ENCODE peak calls at places on chromosomes 11 and 22, in five cellular contexts. One of them, this sample, is unnamed.

GRCh38 chr11:58465690-58466089 is 23.7 kb upstream of the OR5B12 start:
- DNase-seq in OCI-LY7: no peak
- DNase-seq in fibroblast of mammary gland: no peak
- DNase-seq in foreskin fibroblast: no peak
- DNase-seq in MCF 10A: peak
- DNase-seq in this sample: no peak

GRCh38 chr11:116118138-116118470 is 613.9 kb upstream of the CADM1 start:
- DNase-seq in OCI-LY7: no peak
- DNase-seq in fibroblast of mammary gland: no peak
- DNase-seq in foreskin fibroblast: no peak
- DNase-seq in MCF 10A: no peak
- DNase-seq in this sample: no peak

GRCh38 chr22:25564979-25565677 is 653 bp downstream of the GRK3 start:
- DNase-seq in OCI-LY7: peak
- DNase-seq in fibroblast of mammary gland: no peak
- DNase-seq in foreskin fibroblast: peak
- DNase-seq in MCF 10A: peak
- DNase-seq in this sample: no peak

GRCh38 chr11:86151188-86152005 is 82.5 kb upstream of the PICALM start:
- DNase-seq in OCI-LY7: no peak
- DNase-seq in fibroblast of mammary gland: peak
- DNase-seq in foreskin fibroblast: peak
- DNase-seq in MCF 10A: peak
- DNase-seq in this sample: no peak

GRCh38 chr11:73239111-73239521 is 21.0 kb downstream of the P2RY2 start:
- DNase-seq in OCI-LY7: no peak
- DNase-seq in fibroblast of mammary gland: no peak
- DNase-seq in foreskin fibroblast: no peak
- DNase-seq in MCF 10A: no peak
- DNase-seq in this sample: no peak

GRCh38 chr11:85809881-85810280 is 1.1 kb downstream of the SYTL2 start:
- DNase-seq in OCI-LY7: peak
- DNase-seq in fibroblast of mammary gland: no peak
- DNase-seq in foreskin fibroblast: peak
- DNase-seq in MCF 10A: no peak
- DNase-seq in this sample: no peak

GRCh38 chr11:69511358-69512015 is 30.0 kb downstream of the LINC01488 start:
- DNase-seq in OCI-LY7: no peak
- DNase-seq in fibroblast of mammary gland: peak
- DNase-seq in foreskin fibroblast: peak
- DNase-seq in MCF 10A: peak
- DNase-seq in this sample: no peak

GRCh38 chr11:70466154-70466553 is 67.8 kb downstream of the CTTN start:
- DNase-seq in OCI-LY7: no peak
- DNase-seq in fibroblast of mammary gland: peak
- DNase-seq in foreskin fibroblast: no peak
- DNase-seq in MCF 10A: peak
- DNase-seq in this sample: no peak

GRCh38 chr11:121553367-121553766 is 100.6 kb upstream of the SORL1-AS1 start:
- DNase-seq in OCI-LY7: no peak
- DNase-seq in fibroblast of mammary gland: peak
- DNase-seq in foreskin fibroblast: peak
- DNase-seq in MCF 10A: no peak
- DNase-seq in this sample: no peak

GRCh38 chr22:37534445-37534844 is 15.2 kb upstream of the CARD10 start:
- DNase-seq in OCI-LY7: no peak
- DNase-seq in fibroblast of mammary gland: no peak
- DNase-seq in foreskin fibroblast: no peak
- DNase-seq in MCF 10A: no peak
- DNase-seq in this sample: no peak

GRCh38 chr11:75079546-75079945 is 17.1 kb downstream of the OR2AT4 start:
- DNase-seq in OCI-LY7: peak
- DNase-seq in fibroblast of mammary gland: no peak
- DNase-seq in foreskin fibroblast: no peak
- DNase-seq in MCF 10A: no peak
- DNase-seq in this sample: no peak

GRCh38 chr22:21734540-21735197 is 925 bp downstream of the YPEL1 start:
- DNase-seq in OCI-LY7: peak
- DNase-seq in fibroblast of mammary gland: no peak
- DNase-seq in foreskin fibroblast: peak
- DNase-seq in MCF 10A: peak
- DNase-seq in this sample: no peak

GRCh38 chr22:30968015-30968923 is at the start of gene MORC2:
- DNase-seq in OCI-LY7: no peak
- DNase-seq in fibroblast of mammary gland: no peak
- DNase-seq in foreskin fibroblast: no peak
- DNase-seq in MCF 10A: no peak
- DNase-seq in this sample: no peak

GRCh38 chr11:114290503-114291239 is 5.5 kb upstream of the NNMT start:
- DNase-seq in OCI-LY7: no peak
- DNase-seq in fibroblast of mammary gland: no peak
- DNase-seq in foreskin fibroblast: peak
- DNase-seq in MCF 10A: no peak
- DNase-seq in this sample: no peak

GRCh38 chr11:1705121-1706052 is 8.4 kb downstream of the KRTAP5-6 start:
- DNase-seq in OCI-LY7: no peak
- DNase-seq in fibroblast of mammary gland: no peak
- DNase-seq in foreskin fibroblast: no peak
- DNase-seq in MCF 10A: no peak
- DNase-seq in this sample: no peak

GRCh38 chr11:1703146-1703545 is 6.2 kb downstream of the KRTAP5-6 start:
- DNase-seq in OCI-LY7: no peak
- DNase-seq in fibroblast of mammary gland: no peak
- DNase-seq in foreskin fibroblast: no peak
- DNase-seq in MCF 10A: no peak
- DNase-seq in this sample: no peak

GRCh38 chr11:1707751-1708150 is 10.8 kb downstream of the KRTAP5-6 start:
- DNase-seq in OCI-LY7: no peak
- DNase-seq in fibroblast of mammary gland: peak
- DNase-seq in foreskin fibroblast: no peak
- DNase-seq in MCF 10A: no peak
- DNase-seq in this sample: no peak

GRCh38 chr11:1708716-1709115 is 11.7 kb downstream of the KRTAP5-6 start:
- DNase-seq in OCI-LY7: no peak
- DNase-seq in fibroblast of mammary gland: no peak
- DNase-seq in foreskin fibroblast: no peak
- DNase-seq in MCF 10A: no peak
- DNase-seq in this sample: no peak

DNA sequence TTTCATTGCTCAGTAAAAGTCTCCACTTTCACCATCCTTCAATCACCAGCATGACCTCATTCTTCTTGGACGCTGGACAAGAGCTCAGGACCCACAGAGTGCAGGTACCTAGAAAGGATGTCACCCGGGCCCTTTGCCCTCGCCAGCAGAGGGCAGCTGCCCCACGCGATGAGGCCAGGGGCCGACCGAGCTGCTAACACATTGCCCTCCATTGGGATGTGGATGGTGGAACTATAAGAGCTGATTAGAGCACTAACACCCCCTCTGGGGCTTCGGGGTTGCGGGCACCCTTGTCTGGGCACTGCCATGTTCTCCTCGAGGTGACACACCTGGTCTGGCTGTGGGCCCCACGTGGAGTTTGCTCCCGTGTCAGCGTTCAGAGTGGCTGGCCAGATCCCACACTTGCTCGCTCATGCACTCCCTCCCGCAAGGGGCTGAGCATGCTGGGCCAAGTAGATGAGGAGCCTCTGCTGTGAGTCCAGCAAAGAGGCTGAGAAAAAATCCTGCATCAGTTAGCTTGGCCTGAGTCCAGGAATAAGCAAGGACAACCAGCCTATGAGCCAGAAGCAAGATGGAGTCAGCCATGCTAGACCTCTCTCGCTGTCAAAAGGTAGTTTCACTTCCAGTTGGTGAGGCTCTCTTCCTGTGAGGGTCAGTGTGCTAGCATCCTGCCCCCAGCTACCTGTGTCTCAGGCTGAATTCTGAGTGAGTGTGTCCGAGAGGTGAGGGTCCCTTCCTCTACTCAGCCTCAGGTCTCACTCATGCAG is 9.8 kb downstream of the KRTAP5-6 start:
- DNase-seq in OCI-LY7: no peak
- DNase-seq in fibroblast of mammary gland: peak
- DNase-seq in foreskin fibroblast: no peak
- DNase-seq in MCF 10A: peak
- DNase-seq in this sample: no peak
- TF ChIP-seq CTCF in OCI-LY7: peak
- TF ChIP-seq CTCF in fibroblast of mammary gland: peak
- TF ChIP-seq CTCF in foreskin fibroblast: peak
- TF ChIP-seq CTCF in MCF 10A: no peak
- TF ChIP-seq CTCF in this sample: peak

GRCh38 chr22:40147388-40148176 is 30.1 kb upstream of the TNRC6B start:
- DNase-seq in OCI-LY7: no peak
- DNase-seq in fibroblast of mammary gland: no peak
- DNase-seq in foreskin fibroblast: no peak
- DNase-seq in MCF 10A: no peak
- DNase-seq in this sample: no peak
- TF ChIP-seq CTCF in OCI-LY7: no peak
- TF ChIP-seq CTCF in fibroblast of mammary gland: no peak
- TF ChIP-seq CTCF in foreskin fibroblast: no peak
- TF ChIP-seq CTCF in MCF 10A: no peak
- TF ChIP-seq CTCF in this sample: no peak

GRCh38 chr11:8365542-8365941 is 101.9 kb upstream of the LMO1 start:
- DNase-seq in OCI-LY7: peak
- DNase-seq in fibroblast of mammary gland: no peak
- DNase-seq in foreskin fibroblast: no peak
- DNase-seq in MCF 10A: peak
- DNase-seq in this sample: no peak
- TF ChIP-seq CTCF in OCI-LY7: peak
- TF ChIP-seq CTCF in fibroblast of mammary gland: no peak
- TF ChIP-seq CTCF in foreskin fibroblast: no peak
- TF ChIP-seq CTCF in MCF 10A: peak
- TF ChIP-seq CTCF in this sample: peak

GRCh38 chr11:2298795-2299747 is 2.6 kb downstream of the C11orf21 start:
- DNase-seq in OCI-LY7: no peak
- DNase-seq in fibroblast of mammary gland: no peak
- DNase-seq in foreskin fibroblast: no peak
- DNase-seq in MCF 10A: peak
- DNase-seq in this sample: no peak
- TF ChIP-seq CTCF in OCI-LY7: peak
- TF ChIP-seq CTCF in fibroblast of mammary gland: no peak
- TF ChIP-seq CTCF in foreskin fibroblast: no peak
- TF ChIP-seq CTCF in MCF 10A: peak
- TF ChIP-seq CTCF in this sample: peak

GRCh38 chr11:37142591-37142990 is 544.6 kb upstream of the RAG2 start:
- DNase-seq in OCI-LY7: no peak
- DNase-seq in fibroblast of mammary gland: no peak
- DNase-seq in foreskin fibroblast: no peak
- DNase-seq in MCF 10A: no peak
- DNase-seq in this sample: no peak

GRCh38 chr11:37141707-37142106 is 543.7 kb upstream of the RAG2 start:
- DNase-seq in OCI-LY7: no peak
- DNase-seq in fibroblast of mammary gland: no peak
- DNase-seq in foreskin fibroblast: no peak
- DNase-seq in MCF 10A: peak
- DNase-seq in this sample: no peak
- TF ChIP-seq CTCF in OCI-LY7: no peak
- TF ChIP-seq CTCF in fibroblast of mammary gland: no peak
- TF ChIP-seq CTCF in foreskin fibroblast: no peak
- TF ChIP-seq CTCF in MCF 10A: peak
- TF ChIP-seq CTCF in this sample: no peak

This sample was measured in GM12864.